ENCODE peak calls at places on chromosomes 2 and 18, in four cellular contexts. One of them, this sample, is unnamed.

GRCh38 chr18:79524181-79525078 is 128.7 kb downstream of the NFATC1 start:
- DNase-seq in lower leg skin: peak
- DNase-seq in thyroid gland: no peak
- DNase-seq in HepG2: no peak
- DNase-seq in this sample: peak

GRCh38 chr18:37567994-37568359 is 2.4 kb upstream of the CELF4 start:
- DNase-seq in lower leg skin: no peak
- DNase-seq in HepG2: no peak
- DNase-seq in thyroid gland: no peak
- DNase-seq in this sample: no peak

GRCh38 chr2:152098033-152098797 is 629 bp downstream of the CACNB4 start:
- DNase-seq in lower leg skin: peak
- DNase-seq in thyroid gland: peak
- DNase-seq in HepG2: no peak
- DNase-seq in this sample: no peak

GRCh38 chr2:27956895-27957294 is 66.4 kb downstream of the BABAM2 start:
- DNase-seq in lower leg skin: no peak
- DNase-seq in HepG2: no peak
- DNase-seq in thyroid gland: no peak
- DNase-seq in this sample: no peak

GRCh38 chr2:135512099-135512498 is 18.9 kb downstream of the ZRANB3 start:
- DNase-seq in lower leg skin: no peak
- DNase-seq in thyroid gland: no peak
- DNase-seq in HepG2: peak
- DNase-seq in this sample: no peak

GRCh38 chr2:172307800-172308199 is 119.6 kb upstream of the ITGA6 start:
- DNase-seq in HepG2: no peak
- DNase-seq in thyroid gland: peak
- DNase-seq in lower leg skin: no peak
- DNase-seq in this sample: no peak

GRCh38 chr2:217637268-217637615 is 365.6 kb downstream of the TNS1 start:
- DNase-seq in thyroid gland: no peak
- DNase-seq in HepG2: no peak
- DNase-seq in lower leg skin: no peak
- DNase-seq in this sample: no peak

GRCh38 chr2:33107690-33108482 is 161.1 kb downstream of the LTBP1 start:
- DNase-seq in HepG2: no peak
- DNase-seq in thyroid gland: no peak
- DNase-seq in lower leg skin: no peak
- DNase-seq in this sample: no peak

GRCh38 chr2:228938629-228939028 is 332.5 kb downstream of the PID1 start:
- DNase-seq in lower leg skin: no peak
- DNase-seq in HepG2: no peak
- DNase-seq in thyroid gland: no peak
- DNase-seq in this sample: no peak

GRCh38 chr2:127606594-127607398 is 39.2 kb upstream of the GPR17 start:
- DNase-seq in lower leg skin: peak
- DNase-seq in HepG2: no peak
- DNase-seq in thyroid gland: no peak
- DNase-seq in this sample: no peak

GRCh38 chr2:48912110-48912509 is 156.6 kb upstream of the LHCGR start:
- DNase-seq in HepG2: no peak
- DNase-seq in thyroid gland: no peak
- DNase-seq in lower leg skin: no peak
- DNase-seq in this sample: no peak

GRCh38 chr2:177161741-177162440 is 50.7 kb upstream of the HNRNPA3 start:
- DNase-seq in lower leg skin: no peak
- DNase-seq in HepG2: no peak
- DNase-seq in thyroid gland: no peak
- DNase-seq in this sample: no peak

GRCh38 chr2:96146881-96147592 is 1.8 kb upstream of the DUSP2 start:
- DNase-seq in lower leg skin: no peak
- DNase-seq in thyroid gland: peak
- DNase-seq in HepG2: no peak
- DNase-seq in this sample: peak

GRCh38 chr2:162007447-162008040 is 66.5 kb downstream of the DPP4 start:
- DNase-seq in thyroid gland: no peak
- DNase-seq in lower leg skin: no peak
- DNase-seq in HepG2: no peak
- DNase-seq in this sample: no peak
- TF ChIP-seq CTCF in thyroid gland: peak
- TF ChIP-seq CTCF in lower leg skin: no peak
- TF ChIP-seq CTCF in HepG2: peak
- TF ChIP-seq CTCF in this sample: peak

GRCh38 chr18:3250237-3251107 is 2.9 kb downstream of the MYL12A start:
- DNase-seq in lower leg skin: no peak
- DNase-seq in HepG2: no peak
- DNase-seq in thyroid gland: no peak
- DNase-seq in this sample: no peak
- TF ChIP-seq POLR2A in lower leg skin: no peak
- TF ChIP-seq POLR2A in HepG2: no peak
- TF ChIP-seq POLR2A in thyroid gland: no peak
- TF ChIP-seq POLR2A in this sample: no peak

DNA sequence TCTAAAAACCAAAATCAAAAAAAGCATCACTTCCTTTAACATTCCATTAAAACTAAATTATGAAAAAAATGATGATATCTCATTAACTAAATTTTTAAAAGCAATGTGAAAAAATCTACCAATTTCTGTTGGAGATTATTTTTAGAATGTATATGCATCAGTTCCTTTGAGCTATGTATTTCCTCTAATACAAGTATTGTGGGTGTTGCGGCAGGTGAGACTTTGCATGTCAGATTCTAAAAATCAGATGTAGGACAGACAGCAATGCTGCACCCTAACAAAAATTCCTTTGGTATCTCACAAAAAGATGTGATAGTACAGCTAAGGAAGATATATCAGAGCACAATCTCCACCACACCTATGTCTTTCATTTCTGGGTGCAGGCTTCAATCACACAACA is 6.8 kb downstream of the MBD2 start:
- DNase-seq in lower leg skin: no peak
- DNase-seq in thyroid gland: no peak
- DNase-seq in HepG2: no peak
- DNase-seq in this sample: no peak
- H3K4me3 ChIP-seq in lower leg skin: no peak
- H3K4me3 ChIP-seq in thyroid gland: no peak
- H3K4me3 ChIP-seq in HepG2: no peak
- H3K4me3 ChIP-seq in this sample: no peak

DNA sequence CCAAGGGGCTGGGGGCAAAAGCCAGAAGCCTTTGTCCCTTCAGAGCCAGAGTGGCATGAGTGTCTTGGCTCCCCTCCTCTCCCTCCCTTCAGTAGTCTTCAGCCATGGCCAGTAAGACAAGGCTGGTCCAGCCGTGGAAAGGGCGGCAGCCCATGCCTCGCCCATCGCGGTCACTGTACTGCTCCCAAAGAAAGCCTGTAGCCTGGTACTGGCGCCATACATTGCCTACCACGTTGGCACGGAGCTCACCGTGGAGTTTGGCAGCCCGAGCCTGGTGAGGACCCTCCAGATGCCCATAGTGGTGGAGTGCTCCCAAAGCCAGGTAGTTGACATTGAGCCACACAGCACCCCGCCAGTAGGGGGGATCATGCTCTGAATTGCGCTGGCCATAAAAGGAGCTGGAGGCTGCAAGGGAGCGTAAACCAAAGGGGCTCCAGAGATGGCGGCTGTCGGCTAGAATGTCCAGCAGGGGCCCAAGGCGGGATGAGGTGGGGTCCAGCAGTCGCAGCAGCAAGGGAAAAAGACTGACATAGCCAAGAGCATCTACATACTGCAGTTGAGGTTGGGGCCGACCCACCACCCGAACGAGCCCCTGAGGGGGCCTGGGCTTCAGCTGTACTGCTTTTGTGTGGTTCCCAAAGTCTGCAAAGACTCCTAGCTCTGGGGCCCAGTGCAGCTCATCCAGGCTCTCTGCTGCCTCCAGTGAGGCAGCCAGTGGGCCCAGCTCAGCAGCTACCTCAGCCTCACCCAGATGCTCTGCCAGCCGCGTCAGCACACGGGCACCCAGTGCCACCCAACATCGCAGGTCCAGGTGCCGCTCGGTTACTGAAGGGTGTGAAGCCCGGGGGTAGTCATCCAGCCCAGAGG is 3.2 kb downstream of the WBP1 start:
- DNase-seq in lower leg skin: no peak
- DNase-seq in HepG2: peak
- DNase-seq in thyroid gland: no peak
- DNase-seq in this sample: no peak
- TF ChIP-seq CTCF in lower leg skin: no peak
- TF ChIP-seq CTCF in HepG2: peak
- TF ChIP-seq CTCF in thyroid gland: no peak
- TF ChIP-seq CTCF in this sample: no peak

GRCh38 chr2:74984017-74984416 is 25.6 kb downstream of the POLE4 start:
- DNase-seq in HepG2: no peak
- DNase-seq in thyroid gland: no peak
- DNase-seq in lower leg skin: no peak
- DNase-seq in this sample: no peak
- TF ChIP-seq POLR2A in HepG2: no peak
- TF ChIP-seq POLR2A in thyroid gland: no peak
- TF ChIP-seq POLR2A in lower leg skin: no peak
- TF ChIP-seq POLR2A in this sample: no peak

GRCh38 chr2:188576006-188576405 is 284.3 kb downstream of the GULP1 start:
- DNase-seq in HepG2: no peak
- DNase-seq in lower leg skin: no peak
- DNase-seq in thyroid gland: no peak
- DNase-seq in this sample: no peak
- H3K4me3 ChIP-seq in HepG2: no peak
- H3K4me3 ChIP-seq in lower leg skin: no peak
- H3K4me3 ChIP-seq in thyroid gland: no peak
- H3K4me3 ChIP-seq in this sample: no peak

GRCh38 chr2:215794829-215795546 is 218.4 kb downstream of the MREG start:
- DNase-seq in thyroid gland: no peak
- DNase-seq in lower leg skin: no peak
- DNase-seq in HepG2: peak
- DNase-seq in this sample: no peak
- TF ChIP-seq CTCF in thyroid gland: no peak
- TF ChIP-seq CTCF in lower leg skin: no peak
- TF ChIP-seq CTCF in HepG2: peak
- TF ChIP-seq CTCF in this sample: no peak

GRCh38 chr18:8491516-8491915 is 117.7 kb upstream of the RAB12 start:
- DNase-seq in lower leg skin: peak
- DNase-seq in thyroid gland: no peak
- DNase-seq in HepG2: no peak
- DNase-seq in this sample: no peak

GRCh38 chr18:8493141-8493540 is 116.1 kb upstream of the RAB12 start:
- DNase-seq in lower leg skin: peak
- DNase-seq in thyroid gland: no peak
- DNase-seq in HepG2: no peak
- DNase-seq in this sample: no peak

GRCh38 chr18:8484951-8485350 is 124.3 kb upstream of the RAB12 start:
- DNase-seq in lower leg skin: peak
- DNase-seq in thyroid gland: no peak
- DNase-seq in HepG2: no peak
- DNase-seq in this sample: no peak

GRCh38 chr18:8489761-8490160 is 119.5 kb upstream of the RAB12 start:
- DNase-seq in thyroid gland: no peak
- DNase-seq in HepG2: no peak
- DNase-seq in lower leg skin: peak
- DNase-seq in this sample: no peak
- TF ChIP-seq POLR2A in thyroid gland: no peak
- TF ChIP-seq POLR2A in HepG2: no peak
- TF ChIP-seq POLR2A in lower leg skin: no peak
- TF ChIP-seq POLR2A in this sample: no peak

DNA sequence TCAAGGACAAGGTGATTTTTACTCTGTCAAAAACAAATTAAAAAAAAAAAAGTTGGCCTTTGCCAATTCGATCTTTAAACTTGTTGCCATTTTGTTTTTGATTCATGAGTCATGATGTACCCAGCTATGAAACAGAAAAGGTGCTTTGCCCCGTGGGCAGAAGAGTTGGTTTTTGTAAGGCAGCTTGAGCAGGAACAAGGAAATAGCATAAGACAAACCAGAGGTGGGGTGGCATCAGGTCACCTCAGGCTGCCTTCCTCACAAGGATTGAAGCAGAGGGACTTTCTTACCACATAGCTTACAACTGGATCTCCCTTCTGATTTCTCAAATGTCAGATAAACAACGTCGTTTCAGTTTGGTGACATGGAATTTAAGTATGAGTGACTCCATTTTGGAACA is 123.8 kb downstream of the ARL4C start:
- DNase-seq in lower leg skin: no peak
- DNase-seq in thyroid gland: no peak
- DNase-seq in HepG2: no peak
- DNase-seq in this sample: no peak
- H3K4me3 ChIP-seq in lower leg skin: no peak
- H3K4me3 ChIP-seq in thyroid gland: no peak
- H3K4me3 ChIP-seq in HepG2: no peak
- H3K4me3 ChIP-seq in this sample: no peak

GRCh38 chr2:128617029-128617590 is 298.4 kb upstream of the HS6ST1 start:
- DNase-seq in lower leg skin: no peak
- DNase-seq in thyroid gland: no peak
- DNase-seq in HepG2: no peak
- DNase-seq in this sample: no peak
- TF ChIP-seq CTCF in lower leg skin: no peak
- TF ChIP-seq CTCF in thyroid gland: no peak
- TF ChIP-seq CTCF in HepG2: no peak
- TF ChIP-seq CTCF in this sample: no peak

This sample was measured in ovary.